ENCODE peak calls at places on chromosomes 3 and 15, in five cellular contexts. A is cardiac muscle cell, D is left lung, Y is BJ, F is dorsolateral prefrontal cortex. C is an unnamed sample.

GRCh38 chr3:146928421-146929059 is 323.4 kb upstream of the PLSCR5 start:
- DNase-seq in F (no peak), D (no peak), Y (no peak), A (no peak), C (peak; percentile 9)

GRCh38 chr15:68698708-68699107 is 119.9 kb downstream of the CORO2B start:
- DNase-seq in F (no peak), D (no peak), A (no peak), Y (no peak), C (no peak)

GRCh38 chr3:30452446-30452845 is 154.0 kb upstream of the TGFBR2 start:
- DNase-seq in F (no peak), D (no peak), A (no peak), Y (no peak), C (no peak)

GRCh38 chr3:171195686-171196085 is 169.2 kb upstream of the SLC2A2 start:
- DNase-seq in Y (no peak), D (no peak), A (no peak), F (no peak), C (no peak)

GRCh38 chr3:197528190-197528589 is 27.6 kb downstream of the BDH1 start:
- DNase-seq in F (no peak), D (no peak), A (no peak), Y (no peak), C (no peak)

GRCh38 chr3:159762238-159762637 is 226.4 kb upstream of the IL12A start:
- DNase-seq in A (no peak), F (no peak), D (no peak), Y (no peak), C (no peak)

GRCh38 chr3:74624301-74624700 is 9.8 kb upstream of the CNTN3 start:
- DNase-seq in Y (peak; percentile 34), D (no peak), A (no peak), F (no peak), C (no peak)

GRCh38 chr3:24237971-24238767 is 256.5 kb downstream of the THRB start:
- DNase-seq in F (peak; percentile 19), D (no peak), A (peak; percentile 68), Y (peak; percentile 95), C (peak; percentile 47)

GRCh38 chr3:156218353-156218744 is 98.0 kb downstream of the KCNAB1 start:
- DNase-seq in D (no peak), Y (no peak), A (no peak), F (no peak), C (no peak)

GRCh38 chr3:46539443-46540005 is 26.6 kb downstream of the LRRC2 start:
- DNase-seq in D (no peak), Y (no peak), F (no peak), A (no peak), C (no peak)

GRCh38 chr3:194272861-194273266 is 78.3 kb downstream of the CPN2 start:
- DNase-seq in D (no peak), A (no peak), F (no peak), Y (peak; percentile 56), C (peak; percentile 71)

GRCh38 chr3:110679235-110679634 is 392.4 kb upstream of the NECTIN3 start:
- DNase-seq in A (no peak), F (no peak), D (no peak), Y (no peak), C (no peak)

GRCh38 chr3:135966349-135966695 is 794 bp downstream of the PPP2R3A start:
- DNase-seq in A (peak; percentile 64), Y (no peak), F (no peak), D (peak; percentile 47), C (peak; percentile 29)

GRCh38 chr3:55180936-55181535 is 253.2 kb upstream of the LRTM1 start:
- DNase-seq in F (no peak), D (no peak), A (peak; percentile 60), Y (no peak), C (peak; percentile 17)

GRCh38 chr3:28745904-28746617 is 397.4 kb upstream of the AZI2 start:
- DNase-seq in D (no peak), A (no peak), Y (no peak), F (no peak), C (no peak)

GRCh38 chr15:95247068-95247984 is 1016.0 kb downstream of the MCTP2 start:
- DNase-seq in D (no peak), F (no peak), A (no peak), Y (peak; percentile 85), C (no peak)

GRCh38 chr3:25103391-25103790 is 324.7 kb upstream of the RARB start:
- DNase-seq in F (no peak), D (no peak), Y (peak; percentile 9), A (no peak), C (no peak)

GRCh38 chr15:59549339-59549807 is 62.2 kb upstream of the GCNT3 start:
- DNase-seq in A (no peak), F (no peak), D (no peak), Y (no peak), C (no peak)

GRCh38 chr3:67083277-67083676 is 85.2 kb downstream of the KBTBD8 start:
- DNase-seq in A (no peak), D (no peak), F (no peak), Y (no peak), C (no peak)

GRCh38 chr3:132709761-132710160 is 12.4 kb downstream of the NPHP3 start:
- DNase-seq in F (no peak), D (no peak), A (no peak), Y (no peak), C (no peak)

GRCh38 chr15:95025924-95026728 is 794.8 kb downstream of the MCTP2 start:
- DNase-seq in F (no peak), Y (no peak), A (peak; percentile 64), D (no peak), C (peak; percentile 42)

GRCh38 chr15:57916695-57917094 is 148.8 kb downstream of the ALDH1A2 start:
- DNase-seq in Y (no peak), A (no peak), F (no peak), D (no peak), C (no peak)
- H3K4me3 ChIP-seq in Y (no peak overlapping the region), A (no peak overlapping the region), F (no peak overlapping the region), D (no peak overlapping the region), C (no peak overlapping the region)

GRCh38 chr3:14811733-14812132 is 7.0 kb upstream of the FGD5 start:
- DNase-seq in Y (no peak), A (no peak), D (no peak), F (no peak), C (no peak)
- H3K4me3 ChIP-seq in Y (no peak overlapping the region), A (no peak overlapping the region), D (peak overlapping the region; percentile 44), F (peak overlapping the region; percentile 55), C (no peak overlapping the region)

GRCh38 chr15:34987982-34988873 is at the start of gene ZNF770:
- DNase-seq in Y (peak; percentile 15), F (peak; percentile 63), A (peak; percentile 85), D (peak; percentile 84), C (peak; percentile 79)

GRCh38 chr15:34986326-34987181 is 1.5 kb downstream of the ZNF770 start:
- DNase-seq in D (no peak), A (peak; percentile 28), Y (no peak), F (no peak), C (no peak)

GRCh38 chr15:34987182-34987488 is 952 bp downstream of the ZNF770 start:
- DNase-seq in D (no peak), A (peak; percentile 30), F (no peak), Y (no peak), C (no peak)

GRCh38 chr15:34987623-34987981 is 485 bp downstream of the ZNF770 start:
- DNase-seq in F (no peak), Y (no peak), D (no peak), A (no peak), C (no peak)

GRCh38 chr15:34984884-34985630 is 3.0 kb downstream of the ZNF770 start:
- DNase-seq in A (peak; percentile 40), D (no peak), Y (no peak), F (no peak), C (no peak)
- H3K4me3 ChIP-seq in A (no peak overlapping the region), D (no peak overlapping the region), Y (no peak overlapping the region), F (peak overlapping the region; percentile 14), C (no peak overlapping the region)

GRCh38 chr15:45114076-45114750 is at the start of the genes DUOX2 and DUOXA2:
- DNase-seq in F (no peak), A (peak; percentile 40), D (peak; percentile 27), Y (no peak), C (peak; percentile 26)
- H3K4me3 ChIP-seq in F (peak within 1 kb of the TSS; percentile 24), A (peak within 1 kb of the TSS; percentile 10), D (no peak within 1 kb of the TSS), Y (no peak within 1 kb of the TSS), C (peak within 1 kb of the TSS; percentile 33)

DNA sequence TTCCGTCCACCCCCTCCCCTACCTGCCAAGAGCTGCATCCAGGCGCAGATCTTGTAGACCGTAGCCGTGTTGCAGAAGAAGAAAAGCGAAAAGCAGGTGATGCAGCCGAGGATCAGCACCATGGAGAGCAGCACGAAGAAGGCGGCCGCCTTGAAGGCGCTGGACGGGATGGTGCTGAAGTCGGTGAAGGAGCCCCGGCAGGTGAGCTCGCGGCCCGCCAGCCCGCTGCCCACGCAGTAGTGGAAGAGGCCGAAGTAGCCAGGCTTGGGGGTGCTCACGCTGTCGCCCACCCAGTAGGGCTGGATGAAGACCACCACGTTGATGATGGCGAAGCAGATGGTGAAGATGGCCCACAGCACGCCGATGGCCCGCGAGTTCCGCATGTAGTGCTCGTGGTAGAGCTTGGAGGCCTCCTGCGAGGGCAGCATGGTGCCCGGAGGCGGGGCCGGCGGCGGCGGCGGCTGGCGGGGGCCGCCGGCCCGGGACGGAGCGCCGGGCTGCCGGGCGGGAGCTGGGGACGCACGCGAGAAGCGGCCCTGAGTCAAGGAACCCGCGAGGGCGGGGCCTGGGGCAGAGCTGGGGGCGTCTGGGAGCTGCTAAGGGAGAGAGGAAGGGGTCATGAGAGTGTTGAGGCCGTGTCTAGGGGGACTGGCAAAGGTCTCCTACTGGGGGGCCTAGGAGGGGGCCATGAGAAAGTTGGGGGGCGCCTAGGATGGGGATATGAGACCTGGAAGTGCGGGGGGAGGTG is 1.2 kb downstream of the LHFPL4 start:
- DNase-seq in A (peak; percentile 84), Y (no peak), F (peak; percentile 36), D (peak; percentile 51), C (peak; percentile 60)
- H3K4me3 ChIP-seq in A (no peak overlapping the region), Y (no peak overlapping the region), F (peak overlapping the region; percentile 56), D (no peak overlapping the region), C (peak overlapping the region; percentile 62)

GRCh38 chr3:107599755-107600122 is 77.0 kb downstream of the BBX start:
- DNase-seq in Y (no peak), F (no peak), A (no peak), D (no peak), C (no peak)
- H3K4me3 ChIP-seq in Y (peak overlapping the region; percentile 4), F (peak overlapping the region; percentile 46), A (no peak overlapping the region), D (peak overlapping the region; percentile 20), C (peak overlapping the region; percentile 53)

GRCh38 chr3:32956750-32957570 is 5.5 kb downstream of the CCR4 start:
- DNase-seq in Y (no peak), A (no peak), D (no peak), F (no peak), C (no peak)

GRCh38 chr3:32950516-32950915 is 928 bp upstream of the CCR4 start:
- DNase-seq in D (no peak), Y (no peak), F (no peak), A (no peak), C (no peak)

GRCh38 chr3:32951410-32951811 is at the start of gene CCR4:
- DNase-seq in D (no peak), A (no peak), Y (no peak), F (no peak), C (no peak)

GRCh38 chr3:32952369-32953067 is 1.1 kb downstream of the CCR4 start:
- DNase-seq in D (no peak), F (no peak), Y (no peak), A (no peak), C (no peak)

GRCh38 chr3:32954506-32954905 is 3.1 kb downstream of the CCR4 start:
- DNase-seq in F (no peak), Y (no peak), D (no peak), A (no peak), C (no peak)
- H3K4me3 ChIP-seq in F (no peak overlapping the region), Y (no peak overlapping the region), D (no peak overlapping the region), A (no peak overlapping the region), C (no peak overlapping the region)

GRCh38 chr15:73991260-73991659 is 835 bp downstream of the STOML1 start:
- DNase-seq in A (no peak), Y (no peak), F (no peak), D (peak; percentile 73), C (no peak)
- H3K4me3 ChIP-seq in A (peak overlapping the region; percentile 61), Y (peak overlapping the region; percentile 61), F (peak overlapping the region; percentile 87), D (peak overlapping the region; percentile 93), C (peak overlapping the region; percentile 72)

GRCh38 chr3:190321789-190322603 is at the start of gene CLDN1:
- DNase-seq in Y (no peak), D (peak; percentile 82), A (peak; percentile 94), F (peak; percentile 75), C (peak; percentile 59)
- H3K4me3 ChIP-seq in Y (peak within 1 kb of the TSS; percentile 61), D (peak within 1 kb of the TSS; percentile 53), A (peak within 1 kb of the TSS; percentile 48), F (peak within 1 kb of the TSS; percentile 69), C (peak within 1 kb of the TSS; percentile 50)

C was measured in WERI-Rb-1.